ENCODE peak calls at places on chromosomes 4 and X, in six cellular contexts. One of them, this sample, is unnamed.

GRCh38 chr4:22515888-22516541 is at the start of gene ADGRA3:
- DNase-seq in caudate nucleus: peak
- DNase-seq in HEK293T: peak
- DNase-seq in NCI-H1092: peak
- DNase-seq in HFF-Myc: no peak
- DNase-seq in kidney tubule cell: peak
- DNase-seq in this sample: peak

GRCh38 chr4:30952526-30953219 is 232.5 kb downstream of the PCDH7 start:
- DNase-seq in caudate nucleus: no peak
- DNase-seq in HEK293T: no peak
- DNase-seq in NCI-H1092: no peak
- DNase-seq in HFF-Myc: no peak
- DNase-seq in kidney tubule cell: peak
- DNase-seq in this sample: no peak

GRCh38 chr4:13701937-13702446 is 74.5 kb upstream of the BOD1L1 start:
- DNase-seq in caudate nucleus: no peak
- DNase-seq in HEK293T: no peak
- DNase-seq in NCI-H1092: no peak
- DNase-seq in HFF-Myc: peak
- DNase-seq in kidney tubule cell: peak
- DNase-seq in this sample: no peak

GRCh38 chr4:150746156-150746555 is 164.2 kb downstream of the MAB21L2 start:
- DNase-seq in caudate nucleus: no peak
- DNase-seq in HEK293T: no peak
- DNase-seq in NCI-H1092: no peak
- DNase-seq in HFF-Myc: no peak
- DNase-seq in kidney tubule cell: peak
- DNase-seq in this sample: no peak

GRCh38 chrX:8748855-8749254 is 16.9 kb upstream of the ANOS1 start:
- DNase-seq in caudate nucleus: no peak
- DNase-seq in HEK293T: peak
- DNase-seq in NCI-H1092: peak
- DNase-seq in HFF-Myc: no peak
- DNase-seq in kidney tubule cell: peak
- DNase-seq in this sample: no peak

GRCh38 chrX:154991476-154991875 is 31.0 kb downstream of the F8 start:
- DNase-seq in caudate nucleus: no peak
- DNase-seq in HEK293T: no peak
- DNase-seq in NCI-H1092: no peak
- DNase-seq in HFF-Myc: no peak
- DNase-seq in kidney tubule cell: no peak
- DNase-seq in this sample: no peak

GRCh38 chrX:1443496-1444075 is 9.1 kb downstream of the ASMTL start:
- DNase-seq in caudate nucleus: no peak
- DNase-seq in HEK293T: no peak
- DNase-seq in NCI-H1092: no peak
- DNase-seq in HFF-Myc: no peak
- DNase-seq in kidney tubule cell: no peak
- DNase-seq in this sample: peak

GRCh38 chrX:31209005-31209612 is 137.3 kb upstream of the FTHL17 start:
- DNase-seq in caudate nucleus: no peak
- DNase-seq in HEK293T: peak
- DNase-seq in NCI-H1092: no peak
- DNase-seq in HFF-Myc: no peak
- DNase-seq in kidney tubule cell: no peak
- DNase-seq in this sample: no peak

GRCh38 chr4:137961051-137961438 is 281.1 kb downstream of the SLC7A11 start:
- DNase-seq in caudate nucleus: no peak
- DNase-seq in HEK293T: no peak
- DNase-seq in NCI-H1092: no peak
- DNase-seq in HFF-Myc: no peak
- DNase-seq in kidney tubule cell: peak
- DNase-seq in this sample: no peak